ENCODE peak calls at places on chromosomes 11 and 22, in seven cellular contexts. R is T follicular helper cell; Z is neural crest cell; D is fibroblast of the conjunctiva; U is Kasumi-1; V is astrocyte of the cerebellum; W is naive thymus-derived CD8-positive, alpha-beta T cell. L is an unnamed sample.

GRCh38 chr22:50361222-50361621 is 18.1 kb downstream of the PPP6R2 start:
- DNase-seq in R (no peak), D (no peak), Z (no peak), V (no peak), U (no peak), W (no peak), L (no peak)

GRCh38 chr22:28395920-28396447 is 283.7 kb downstream of the TTC28 start:
- DNase-seq in Z (no peak), D (no peak), U (no peak), R (no peak), W (no peak), V (peak), L (peak)

GRCh38 chr22:36355362-36355761 is 32.4 kb downstream of the MYH9 start:
- DNase-seq in D (no peak), U (no peak), V (no peak), W (no peak), Z (no peak), R (no peak), L (no peak)

GRCh38 chr11:120268686-120269085 is 28.7 kb downstream of the POU2F3 start:
- DNase-seq in D (no peak), U (no peak), V (no peak), Z (no peak), W (no peak), R (no peak), L (no peak)

GRCh38 chr22:50507991-50508884 is at the start of gene NCAPH2:
- DNase-seq in D (peak), V (peak), Z (peak), U (peak), W (peak), R (peak), L (peak)

GRCh38 chr11:116696381-116696941 is 76.3 kb downstream of the BUD13 start:
- DNase-seq in Z (no peak), W (no peak), R (no peak), V (no peak), D (no peak), U (no peak), L (peak)

GRCh38 chr22:25100402-25100801 is 99.3 kb upstream of the CRYBB3 start:
- DNase-seq in W (no peak), R (no peak), D (no peak), V (no peak), U (no peak), Z (no peak), L (no peak)

GRCh38 chr22:50529416-50530279 is at the start of gene TYMP:
- DNase-seq in W (no peak), Z (no peak), V (no peak), R (no peak), U (peak), D (peak), L (peak)

GRCh38 chr22:41943661-41944209 is 3.2 kb downstream of the CENPM start:
- DNase-seq in V (no peak), Z (no peak), D (no peak), R (no peak), U (no peak), W (no peak), L (no peak)

GRCh38 chr22:36027960-36028645 is 521 bp downstream of the RBFOX2 start:
- DNase-seq in V (no peak), R (peak), U (peak), D (no peak), Z (peak), W (no peak), L (peak)

GRCh38 chr22:25668437-25668836 is 73.6 kb upstream of the MYO18B start:
- DNase-seq in U (no peak), W (no peak), R (no peak), V (peak), D (peak), Z (no peak), L (peak)

GRCh38 chr11:99683933-99684332 is 663.2 kb downstream of the CNTN5 start:
- DNase-seq in R (no peak), W (no peak), U (no peak), Z (no peak), D (no peak), V (no peak), L (no peak)

L was measured in AG08395.